ENCODE peak calls at places on chromosomes 7 and 10, in ten cellular contexts. R is EL; Z is lower leg skin; A is HTR-8/SVneo; F is activated CD4-positive, CD25-positive, alpha-beta regulatory T cell treated with anti-CD3 and anti-CD28 coated beads, Interleukin-2, amount 50 U/mL, for 16 hours; X is AG08395; P is T1000; V is NCI-H146; D is iPS-NIHi11; Y is ELR. W is an unnamed sample.

GRCh38 chr10:89163265-89163995 is 43.7 kb downstream of the CH25H start:
- DNase-seq in R (no peak), Y (no peak), A (no peak), P (no peak), V (no peak), Z (peak), F (peak), D (no peak), X (peak), W (peak)

GRCh38 chr10:109207361-109207760 is 716.0 kb downstream of the XPNPEP1 start:
- DNase-seq in F (no peak), V (no peak), X (no peak), D (no peak), Y (no peak), P (no peak), Z (no peak), A (no peak), R (no peak), W (no peak)

GRCh38 chr10:75146780-75147179 is 35.3 kb downstream of the SAMD8 start:
- DNase-seq in R (no peak), Z (no peak), X (no peak), D (no peak), V (no peak), F (no peak), Y (no peak), A (no peak), P (no peak), W (no peak)

GRCh38 chr7:71131256-71131752 is 640 bp upstream of the GALNT17 start:
- DNase-seq in R (no peak), D (peak), X (no peak), A (no peak), Z (no peak), V (no peak), Y (no peak), P (no peak), F (no peak), W (peak)

GRCh38 chr7:33981686-33982424 is 76.5 kb downstream of the BMPER start:
- DNase-seq in X (peak), F (no peak), P (no peak), Z (no peak), A (no peak), Y (peak), V (no peak), D (no peak), R (peak), W (no peak)

GRCh38 chr10:122126763-122127659 is 138.0 kb downstream of the TACC2 start:
- DNase-seq in Y (peak), P (peak), D (no peak), V (no peak), A (peak), X (peak), R (peak), Z (peak), F (no peak), W (peak)

GRCh38 chr10:12041766-12042408 is 722 bp downstream of the UPF2 start:
- DNase-seq in Y (peak), D (no peak), P (no peak), R (peak), A (no peak), X (peak), F (peak), Z (no peak), V (peak), W (no peak)

GRCh38 chr10:5123886-5124285 is 29.7 kb downstream of the AKR1C3 start:
- DNase-seq in V (no peak), D (no peak), F (no peak), P (no peak), Z (no peak), X (no peak), R (no peak), A (no peak), Y (no peak), W (no peak)

GRCh38 chr10:78829570-78829969 is 239.2 kb upstream of the ZMIZ1 start:
- DNase-seq in V (no peak), F (no peak), R (peak), X (peak), Z (no peak), Y (peak), D (no peak), P (no peak), A (no peak), W (no peak)

GRCh38 chr10:28280652-28281051 is 22.2 kb downstream of the MPP7 start:
- DNase-seq in D (no peak), R (peak), Y (no peak), P (no peak), Z (no peak), V (no peak), A (no peak), F (no peak), X (peak), W (no peak)

GRCh38 chr7:6536899-6537298 is 14.4 kb downstream of the GRID2IP start:
- DNase-seq in X (no peak), R (peak), Z (no peak), A (peak), Y (peak), F (no peak), P (no peak), D (peak), V (peak), W (no peak)

GRCh38 chr7:5177060-5177459 is 13.0 kb upstream of the WIPI2 start:
- DNase-seq in Z (no peak), D (no peak), A (no peak), R (peak), Y (peak), X (peak), F (no peak), P (peak), V (peak), W (peak)

GRCh38 chr7:93249749-93250148 is 17.6 kb downstream of the VPS50 start:
- DNase-seq in X (no peak), R (peak), Z (no peak), Y (peak), V (no peak), F (no peak), D (peak), P (no peak), A (no peak), W (no peak)

GRCh38 chr10:70781461-70782051 is 3.6 kb downstream of the TBATA start:
- DNase-seq in Z (no peak), P (no peak), A (no peak), R (no peak), V (no peak), D (no peak), X (no peak), Y (no peak), F (no peak), W (no peak)

GRCh38 chr7:94792270-94792669 is 115.1 kb upstream of the PPP1R9A start:
- DNase-seq in F (no peak), D (no peak), Z (no peak), R (no peak), A (no peak), V (no peak), P (no peak), Y (no peak), X (no peak), W (no peak)

W was measured in mucosa of gallbladder.